ENCODE peak calls at places on chromosome 16, in ten cellular contexts. M is skeletal muscle cell; U is A549; J is lower leg skin; H is BE2C; K is psoas muscle; W is PC-3; R is CD8-positive, alpha-beta T cell; F is mucosa of descending colon; P is upper lobe of right lung. G is an unnamed sample.

GRCh38 chr16:85393674-85394510 is 219.2 kb upstream of the GSE1 start:
- DNase-seq in J (peak), H (peak), U (peak), P (peak), M (no peak), R (peak), F (peak), W (peak), K (peak), G (peak)

GRCh38 chr16:25434061-25434460 is 176.4 kb upstream of the ZKSCAN2 start:
- DNase-seq in U (no peak), K (no peak), R (no peak), W (no peak), H (no peak), J (no peak), P (no peak), M (no peak), F (no peak), G (no peak)

GRCh38 chr16:78957328-78958100 is 643.0 kb downstream of the MAF start:
- DNase-seq in F (no peak), R (no peak), J (peak), P (no peak), H (no peak), W (no peak), U (no peak), M (no peak), K (no peak), G (no peak)

GRCh38 chr16:28261916-28262315 is 30.4 kb upstream of the SBK1 start:
- DNase-seq in P (no peak), F (no peak), H (no peak), U (no peak), K (peak), W (peak), R (no peak), M (no peak), J (no peak), G (no peak)

GRCh38 chr16:1158456-1159324 is 5.8 kb downstream of the CACNA1H start:
- DNase-seq in W (no peak), J (no peak), M (no peak), R (no peak), H (no peak), K (peak), F (peak), U (no peak), P (no peak), G (no peak)

GRCh38 chr16:87178977-87179376 is 138.2 kb downstream of the C16orf95 start:
- DNase-seq in U (no peak), H (no peak), F (no peak), M (no peak), R (no peak), P (no peak), K (no peak), W (peak), J (no peak), G (peak)

GRCh38 chr16:2520784-2521577 is 810 bp downstream of the AMDHD2 start:
- DNase-seq in J (peak), P (peak), K (peak), R (peak), M (no peak), H (no peak), U (no peak), W (peak), F (peak), G (no peak)

GRCh38 chr16:23323224-23324030 is 21.3 kb downstream of the SCNN1B start:
- DNase-seq in P (no peak), R (no peak), H (no peak), W (no peak), K (no peak), F (no peak), J (no peak), U (no peak), M (no peak), G (no peak)

GRCh38 chr16:85935391-85935956 is 36.5 kb downstream of the IRF8 start:
- DNase-seq in H (no peak), K (peak), P (no peak), R (peak), M (no peak), F (peak), W (no peak), U (no peak), J (no peak), G (no peak)

GRCh38 chr16:77834600-77834963 is 46.2 kb downstream of the VAT1L start:
- DNase-seq in K (no peak), W (no peak), H (no peak), R (no peak), U (no peak), J (no peak), M (peak), F (no peak), P (no peak), G (no peak)

GRCh38 chr16:17471745-17472075 is 950 bp upstream of the XYLT1 start:
- DNase-seq in H (no peak), F (no peak), K (no peak), U (no peak), P (no peak), R (no peak), M (no peak), J (no peak), W (no peak), G (no peak)

GRCh38 chr16:64993464-64993863 is 128.4 kb downstream of the CDH11 start:
- DNase-seq in U (no peak), J (no peak), H (no peak), K (no peak), P (no peak), W (no peak), R (no peak), M (no peak), F (no peak), G (no peak)

GRCh38 chr16:1153480-1154160 is 714 bp downstream of the CACNA1H start:
- DNase-seq in H (peak), F (no peak), K (no peak), M (no peak), P (no peak), J (no peak), U (peak), W (no peak), R (no peak), G (no peak)

GRCh38 chr16:70391881-70392481 is 45.3 kb downstream of the DDX19A start:
- DNase-seq in F (no peak), J (peak), P (no peak), K (peak), H (peak), W (peak), U (no peak), M (peak), R (no peak), G (peak)

GRCh38 chr16:2884041-2884451 is 1.0 kb downstream of the FLYWCH2 start:
- DNase-seq in F (no peak), J (no peak), R (no peak), U (no peak), P (no peak), H (no peak), K (no peak), W (no peak), M (no peak), G (no peak)

GRCh38 chr16:27690604-27691003 is 140.7 kb downstream of the KATNIP start:
- DNase-seq in U (no peak), H (no peak), P (peak), K (no peak), J (peak), F (no peak), R (no peak), M (no peak), W (no peak), G (no peak)

GRCh38 chr16:89020068-89020924 is 43.3 kb upstream of the CBFA2T3 start:
- DNase-seq in K (no peak), W (no peak), R (no peak), M (no peak), F (peak), U (no peak), H (no peak), J (no peak), P (no peak), G (no peak)

GRCh38 chr16:89561195-89562026 is 929 bp downstream of the RPL13 start:
- DNase-seq in F (no peak), J (no peak), W (no peak), P (no peak), M (no peak), R (no peak), K (no peak), H (no peak), U (no peak), G (no peak)

GRCh38 chr16:49213594-49213993 is 68.0 kb downstream of the CBLN1 start:
- DNase-seq in P (no peak), J (peak), M (no peak), K (no peak), W (no peak), U (no peak), R (no peak), F (no peak), H (no peak), G (no peak)

GRCh38 chr16:86521236-86522197 is 11.2 kb downstream of the FOXF1 start:
- DNase-seq in P (no peak), U (no peak), H (no peak), M (no peak), W (no peak), K (peak), J (no peak), R (no peak), F (peak), G (no peak)

GRCh38 chr16:48126801-48127644 is 28.8 kb downstream of the ABCC12 start:
- DNase-seq in H (no peak), K (no peak), R (no peak), F (no peak), P (peak), J (no peak), M (peak), U (peak), W (peak), G (peak)

GRCh38 chr16:4500283-4500682 is 24.1 kb downstream of the HMOX2 start:
- DNase-seq in M (no peak), J (no peak), K (no peak), R (no peak), W (peak), F (no peak), U (peak), H (no peak), P (no peak), G (peak)

GRCh38 chr16:77172964-77173363 is 18.0 kb upstream of the MON1B start:
- DNase-seq in K (no peak), H (no peak), W (no peak), P (no peak), U (no peak), F (no peak), R (no peak), J (no peak), M (no peak), G (no peak)

GRCh38 chr16:68257251-68257905 is 6.9 kb upstream of the SLC7A6 start:
- DNase-seq in M (no peak), U (no peak), W (peak), F (no peak), P (no peak), H (peak), K (peak), J (no peak), R (no peak), G (no peak)

GRCh38 chr16:58829096-58829495 is 95.0 kb upstream of the GOT2 start:
- DNase-seq in U (no peak), W (no peak), H (no peak), F (no peak), K (no peak), M (no peak), J (no peak), P (no peak), R (no peak), G (no peak)

GRCh38 chr16:58836427-58836826 is 102.3 kb upstream of the GOT2 start:
- DNase-seq in H (no peak), J (no peak), U (no peak), F (no peak), K (no peak), P (no peak), W (no peak), R (no peak), M (no peak), G (no peak)

GRCh38 chr16:58837950-58838349 is 103.8 kb upstream of the GOT2 start:
- DNase-seq in W (no peak), J (no peak), R (no peak), P (no peak), U (no peak), K (no peak), M (no peak), H (no peak), F (no peak), G (no peak)

GRCh38 chr16:58832496-58832895 is 98.4 kb upstream of the GOT2 start:
- DNase-seq in R (no peak), M (no peak), U (no peak), K (no peak), J (no peak), F (no peak), H (no peak), W (no peak), P (no peak), G (no peak)
- H3K4me3 ChIP-seq in R (no peak), M (no peak), U (no peak), K (no peak), J (no peak), F (no peak), H (no peak), W (no peak), P (no peak), G (no peak)

GRCh38 chr16:11298143-11298900 is 17.2 kb upstream of the PRM1 start:
- DNase-seq in K (no peak), U (no peak), R (no peak), F (no peak), J (no peak), H (no peak), M (no peak), P (no peak), W (no peak), G (no peak)
- H3K4me3 ChIP-seq in K (peak), U (no peak), R (peak), F (no peak), J (no peak), H (no peak), M (no peak), P (no peak), W (no peak), G (no peak)

DNA sequence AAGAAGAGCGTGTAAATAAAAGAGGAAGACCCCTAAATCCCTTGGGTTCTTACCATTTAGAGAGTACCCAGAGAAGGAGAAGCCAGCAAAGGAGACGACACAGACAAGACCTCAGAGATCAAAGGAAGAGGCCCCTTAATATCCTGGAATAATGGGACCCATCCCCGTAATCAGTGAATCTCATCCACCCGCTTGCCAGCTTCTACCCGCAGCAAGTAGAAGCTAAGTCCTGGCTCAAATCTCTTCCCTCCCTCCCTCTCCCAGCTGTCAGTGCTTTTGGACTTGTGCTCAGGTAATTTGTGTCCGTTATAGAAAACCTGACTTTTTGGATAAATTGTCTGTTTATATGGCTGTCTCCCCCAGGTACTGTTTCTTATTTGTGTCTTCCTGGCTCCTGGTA is 1.9 kb downstream of the LYRM1 start:
- DNase-seq in R (no peak), F (no peak), P (no peak), U (no peak), H (no peak), K (no peak), M (no peak), W (no peak), J (no peak), G (no peak)
- H3K4me3 ChIP-seq in R (no peak), F (no peak), P (no peak), U (no peak), H (no peak), K (peak), M (no peak), W (no peak), J (no peak), G (peak)

GRCh38 chr16:73054732-73055481 is 7.0 kb upstream of the ZFHX3 start:
- DNase-seq in P (no peak), U (no peak), K (no peak), F (no peak), H (no peak), J (no peak), R (no peak), M (peak), W (peak), G (no peak)
- H3K4me3 ChIP-seq in P (peak), U (peak), K (peak), F (no peak), H (peak), J (no peak), R (no peak), M (peak), W (peak), G (no peak)

G was measured in MG63.